ENCODE peak calls at places on chromosome 1, in ten cellular contexts. Z is left lung; L is heart left ventricle; G is OCI-LY7; H is CD8-positive, alpha-beta T cell; P is lower lobe of right lung; D is Panc1; A is tibial artery; N is suprapubic skin; M is fibroblast of lung. U is an unnamed sample. For H3K36me3, the result is how much of the 10 kb centered on the place peaks cover.

GRCh38 chr1:54413295-54413694 is 7.1 kb upstream of the SSBP3 start:
- DNase-seq in L (peak), P (no peak), D (no peak), H (no peak), N (no peak), G (peak), Z (no peak), M (peak), A (no peak), U (no peak)

GRCh38 chr1:83998599-83999315 is at the start of gene TTLL7:
- DNase-seq in G (peak), P (peak), M (peak), Z (peak), D (no peak), N (peak), L (peak), A (peak), H (peak), U (no peak)

GRCh38 chr1:52253421-52253820 is 111.5 kb downstream of the ZFYVE9 start:
- DNase-seq in M (no peak), D (no peak), G (no peak), H (no peak), P (no peak), Z (no peak), L (no peak), N (no peak), A (no peak), U (no peak)

GRCh38 chr1:155962599-155963211 is 15.6 kb downstream of the ARHGEF2 start:
- DNase-seq in N (no peak), M (peak), D (no peak), A (peak), P (peak), L (peak), Z (no peak), H (no peak), G (no peak), U (no peak)

GRCh38 chr1:100162881-100163280 is 15.2 kb downstream of the LRRC39 start:
- DNase-seq in P (no peak), L (no peak), H (no peak), A (no peak), D (no peak), G (no peak), N (no peak), M (no peak), Z (no peak), U (no peak)

GRCh38 chr1:89201489-89201794 is 2.7 kb upstream of the GBP4 start:
- DNase-seq in L (no peak), Z (no peak), A (no peak), N (no peak), P (no peak), H (no peak), G (no peak), M (no peak), D (no peak), U (no peak)

GRCh38 chr1:50913954-50914353 is 46.1 kb downstream of the FAF1 start:
- DNase-seq in Z (no peak), G (no peak), H (no peak), D (no peak), N (no peak), M (peak), L (no peak), A (no peak), P (no peak), U (no peak)

GRCh38 chr1:30740952-30741894 is 16.4 kb downstream of the LAPTM5 start:
- DNase-seq in L (no peak), D (no peak), G (no peak), N (no peak), P (peak), A (no peak), Z (no peak), M (peak), H (no peak), U (no peak)

GRCh38 chr1:17661546-17662157 is 93.5 kb upstream of the ACTL8 start:
- DNase-seq in P (peak), G (peak), D (peak), L (peak), H (peak), M (peak), N (no peak), A (no peak), Z (no peak), U (peak)

GRCh38 chr1:150072959-150073358 is 5.4 kb downstream of the VPS45 start:
- DNase-seq in G (peak), H (no peak), N (no peak), P (no peak), L (no peak), Z (no peak), M (no peak), D (no peak), A (no peak), U (no peak)

GRCh38 chr1:78102082-78102481 is 56.3 kb downstream of the GIPC2 start:
- DNase-seq in P (no peak), G (no peak), N (no peak), H (no peak), L (no peak), M (peak), A (no peak), Z (no peak), D (no peak), U (no peak)

GRCh38 chr1:24769656-24770651 is 24.7 kb downstream of the CLIC4 start:
- DNase-seq in G (no peak), M (peak), Z (no peak), L (no peak), D (no peak), N (no peak), H (no peak), A (no peak), P (no peak), U (peak)

GRCh38 chr1:228149341-228150020 is at the start of gene GJC2:
- DNase-seq in H (no peak), L (peak), G (peak), D (no peak), N (peak), A (peak), P (peak), Z (peak), M (no peak), U (peak)

GRCh38 chr1:1482856-1483255 is 11.3 kb downstream of the ATAD3B start:
- DNase-seq in L (no peak), G (no peak), H (no peak), M (no peak), P (no peak), A (no peak), N (no peak), Z (no peak), D (no peak), U (no peak)
- H3K36me3 ChIP-seq in L (half or more), G (half or more), H (under half), M (under half), P (half or more), A (under half), N (half or more), Z (under half), D (under half), U (under half)

GRCh38 chr1:220817907-220818306 is 31.2 kb downstream of the MTARC1 start:
- DNase-seq in A (peak), P (no peak), N (no peak), D (no peak), L (no peak), G (no peak), Z (no peak), M (peak), H (no peak), U (no peak)
- TF ChIP-seq CTCF in A (no peak), P (no peak), N (no peak), D (no peak), L (no peak), G (no peak), Z (no peak), M (no peak), H (no peak), U (no peak)

GRCh38 chr1:203524152-203524551 is 30.2 kb downstream of the OPTC start:
- DNase-seq in A (no peak), M (no peak), L (no peak), G (no peak), Z (no peak), P (no peak), H (no peak), D (no peak), N (no peak), U (no peak)

GRCh38 chr1:203523667-203524066 is 29.7 kb downstream of the OPTC start:
- DNase-seq in N (no peak), P (no peak), D (no peak), H (no peak), M (no peak), Z (no peak), G (no peak), A (no peak), L (no peak), U (no peak)

GRCh38 chr1:203521812-203522211 is 27.9 kb downstream of the OPTC start:
- DNase-seq in A (no peak), D (no peak), L (no peak), P (no peak), H (no peak), N (no peak), M (no peak), G (no peak), Z (no peak), U (no peak)

GRCh38 chr1:203521071-203521794 is 27.3 kb downstream of the OPTC start:
- DNase-seq in Z (no peak), D (no peak), N (no peak), P (no peak), M (no peak), A (no peak), G (no peak), L (no peak), H (no peak), U (no peak)

GRCh38 chr1:203522237-203522636 is 28.3 kb downstream of the OPTC start:
- DNase-seq in N (no peak), P (no peak), M (peak), A (no peak), L (no peak), D (no peak), Z (no peak), G (no peak), H (no peak), U (no peak)
- H3K4me3 ChIP-seq in N (no peak), P (no peak), M (no peak), A (no peak), L (no peak), D (no peak), Z (no peak), G (no peak), H (no peak), U (no peak)

DNA sequence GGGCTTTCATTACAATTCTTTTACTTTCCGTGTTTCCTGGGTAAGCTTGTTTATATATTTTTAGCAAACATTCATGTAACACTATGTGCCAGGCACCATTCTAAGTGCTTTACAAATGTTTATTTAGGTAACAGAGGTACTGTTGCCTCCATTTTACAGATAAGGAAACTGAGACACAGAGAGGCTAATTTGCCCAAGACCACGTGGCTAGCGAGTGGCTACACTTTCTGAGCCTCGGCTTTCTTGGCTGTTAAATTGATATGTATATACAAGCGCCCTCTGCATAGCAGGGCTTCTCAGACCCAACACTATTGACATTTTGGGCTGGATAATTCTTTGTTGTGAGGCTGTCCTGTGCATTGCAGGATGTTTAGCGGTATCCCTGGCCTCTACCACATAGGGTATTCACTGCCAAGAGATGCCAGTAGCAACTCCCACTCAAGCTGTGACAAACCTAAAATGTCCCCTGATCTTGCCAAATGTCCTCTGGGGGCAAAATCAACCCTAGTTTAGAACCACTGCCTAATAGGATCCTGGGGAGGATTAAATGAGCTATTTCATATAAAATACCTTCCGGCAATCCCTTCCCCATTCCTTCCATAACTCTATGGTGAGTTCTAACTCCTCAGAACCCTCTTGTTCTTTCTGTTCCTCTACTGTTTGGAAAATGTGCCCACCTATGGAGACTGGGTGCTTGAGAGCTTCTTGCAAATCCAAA is 17.2 kb upstream of the ID3 start:
- DNase-seq in Z (no peak), D (no peak), P (no peak), A (no peak), L (no peak), N (no peak), G (peak), M (no peak), H (no peak), U (no peak)
- H3K36me3 ChIP-seq in Z (under half), D (under half), P (under half), A (under half), L (under half), N (under half), G (under half), M (under half), H (under half), U (under half)

U was measured in GM06990.